ENCODE peak calls at places on chromosomes 3 and 15, in eight cellular contexts. J is dorsolateral prefrontal cortex; R is GM18507; Q is hippocampal formation; N is AG09319; E is RPMI8226; C is stimulated activated CD4-positive, alpha-beta T cell treated with anti-CD3 and anti-CD28 coated beads, TNF-alpha, amount 100 ng/mL, for 1 hour; K is stimulated activated CD8-positive, alpha-beta memory T cell treated with anti-CD3 and anti-CD28 coated beads, Interleukin-15, amount 100 ng/mL, for 1 hour. G is an unnamed sample.

GRCh38 chr3:46314517-46314916 is 39.4 kb upstream of the CCR2 start:
- DNase-seq in R (no peak), Q (no peak), K (no peak), N (no peak), E (no peak), J (no peak), C (no peak), G (peak)

GRCh38 chr15:43249699-43250203 is 17.0 kb downstream of the TGM5 start:
- DNase-seq in R (peak), J (no peak), K (no peak), Q (no peak), E (no peak), N (peak), C (no peak), G (peak)

GRCh38 chr3:63975705-63976104 is 47.6 kb downstream of the PSMD6 start:
- DNase-seq in E (no peak), N (no peak), J (no peak), R (no peak), Q (peak), K (no peak), C (no peak), G (no peak)

GRCh38 chr3:58260733-58261132 is 23.1 kb downstream of the ABHD6 start:
- DNase-seq in R (no peak), N (no peak), J (peak), K (no peak), E (no peak), Q (no peak), C (no peak), G (no peak)

GRCh38 chr3:78728406-78729145 is 1039.2 kb downstream of the ROBO1 start:
- DNase-seq in Q (peak), C (no peak), K (no peak), J (peak), E (no peak), N (peak), R (no peak), G (no peak)

GRCh38 chr3:11381563-11381962 is 109.4 kb downstream of the ATG7 start:
- DNase-seq in J (no peak), E (no peak), C (no peak), R (no peak), Q (no peak), K (no peak), N (no peak), G (no peak)

GRCh38 chr3:25471081-25471768 is 43.2 kb downstream of the RARB start:
- DNase-seq in R (no peak), N (no peak), C (no peak), Q (no peak), J (no peak), E (no peak), K (no peak), G (no peak)

GRCh38 chr3:187669675-187670504 is at the start of gene SST:
- DNase-seq in N (no peak), J (peak), Q (no peak), K (no peak), C (no peak), E (peak), R (no peak), G (no peak)

GRCh38 chr3:50671331-50671730 is 3.4 kb upstream of the DOCK3 start:
- DNase-seq in Q (no peak), J (peak), C (no peak), K (no peak), R (no peak), E (no peak), N (peak), G (no peak)

GRCh38 chr15:68782589-68783161 is 38.0 kb downstream of the ANP32A start:
- DNase-seq in K (no peak), E (no peak), C (no peak), R (no peak), Q (no peak), J (no peak), N (no peak), G (no peak)

GRCh38 chr15:75054172-75054897 is 30.9 kb downstream of the PPCDC start:
- DNase-seq in J (no peak), K (no peak), C (no peak), E (no peak), N (no peak), Q (peak), R (no peak), G (no peak)

GRCh38 chr3:44893097-44893496 is 18.7 kb downstream of the TGM4 start:
- DNase-seq in C (no peak), J (no peak), Q (no peak), K (no peak), E (no peak), R (no peak), N (no peak), G (no peak)

GRCh38 chr15:75822685-75823278 is 20.5 kb upstream of the UBE2Q2 start:
- DNase-seq in Q (no peak), J (no peak), K (no peak), R (no peak), N (no peak), E (no peak), C (no peak), G (no peak)

GRCh38 chr15:98941595-98942255 is 65.9 kb downstream of the PGPEP1L start:
- DNase-seq in C (no peak), R (no peak), N (no peak), Q (no peak), K (no peak), J (no peak), E (no peak), G (no peak)

GRCh38 chr15:58698887-58699641 is 50.4 kb downstream of the ADAM10 start:
- DNase-seq in E (no peak), K (no peak), R (no peak), N (no peak), C (no peak), Q (no peak), J (no peak), G (no peak)

GRCh38 chr15:74193305-74193718 is 9.3 kb downstream of the STRA6 start:
- DNase-seq in N (no peak), C (no peak), J (no peak), K (no peak), R (no peak), E (no peak), Q (no peak), G (no peak)

GRCh38 chr3:71515640-71516383 is 67.7 kb downstream of the FOXP1 start:
- DNase-seq in E (no peak), K (no peak), C (no peak), R (no peak), Q (no peak), J (no peak), N (no peak), G (no peak)

G was measured in GM19239.